ENCODE peak calls at places on chromosomes 1 and 21, in ten cellular contexts. E, H, U, K, G, Q, F, V, B and J are unnamed samples.

GRCh38 chr1:247295274-247295684 is 36.4 kb downstream of the ZNF496 start:
- DNase-seq in H (peak), V (no peak), B (no peak), K (peak), G (no peak), Q (no peak), F (no peak), U (peak), E (no peak), J (peak)

GRCh38 chr1:151309851-151310323 is 17.3 kb downstream of the PI4KB start:
- DNase-seq in V (no peak), K (peak), F (no peak), G (no peak), B (no peak), H (peak), Q (peak), E (no peak), U (peak), J (peak)

GRCh38 chr1:197180252-197180878 is 33.9 kb upstream of the ASPM start:
- DNase-seq in V (peak), B (no peak), E (peak), U (no peak), H (peak), F (peak), G (no peak), Q (no peak), K (no peak), J (no peak)

GRCh38 chr1:67687649-67688048 is 2.6 kb downstream of the GADD45A start:
- DNase-seq in F (no peak), B (no peak), G (no peak), V (no peak), U (no peak), H (peak), K (no peak), E (no peak), Q (no peak), J (no peak)

GRCh38 chr1:34792868-34793727 is at the start of gene GJA4:
- DNase-seq in K (peak), G (no peak), B (no peak), Q (no peak), V (no peak), F (no peak), E (no peak), H (no peak), U (no peak), J (no peak)

GRCh38 chr1:216221260-216221700 is 202.0 kb downstream of the USH2A start:
- DNase-seq in F (peak), H (peak), K (peak), V (peak), E (peak), G (no peak), U (peak), B (no peak), Q (no peak), J (peak)

GRCh38 chr1:53482441-53483153 is 23.4 kb downstream of the DMRTB1 start:
- DNase-seq in U (no peak), K (no peak), B (no peak), F (no peak), G (no peak), H (no peak), E (no peak), Q (no peak), V (no peak), J (no peak)

GRCh38 chr1:68016364-68016763 is 34.1 kb downstream of the DIRAS3 start:
- DNase-seq in E (no peak), Q (no peak), F (no peak), U (no peak), K (no peak), G (no peak), B (no peak), V (no peak), H (peak), J (no peak)

GRCh38 chr21:46081022-46081861 is 16.7 kb upstream of the COL6A2 start:
- DNase-seq in F (no peak), K (peak), E (no peak), U (no peak), V (no peak), G (no peak), H (no peak), B (no peak), Q (peak), J (peak)

GRCh38 chr21:25850126-25850831 is 115.5 kb downstream of the GABPA start:
- DNase-seq in G (no peak), H (peak), U (no peak), V (no peak), E (no peak), K (no peak), Q (no peak), B (no peak), F (no peak), J (no peak)

GRCh38 chr1:219782929-219783328 is 145.4 kb downstream of the SLC30A10 start:
- DNase-seq in F (no peak), Q (no peak), V (no peak), G (no peak), H (no peak), U (no peak), K (no peak), E (no peak), B (no peak), J (no peak)

GRCh38 chr1:10143961-10144485 is 66.3 kb upstream of the KIF1B start:
- DNase-seq in H (no peak), E (no peak), F (no peak), B (no peak), G (no peak), K (no peak), Q (no peak), V (no peak), U (no peak), J (no peak)